ENCODE peak calls at places on chromosome 12, in ten cellular contexts. One of them, this sample, is unnamed. For H3K27me3, the result is how much of the 10 kb centered on the place peaks cover.

GRCh38 chr12:94650143-94651056 is at the start of gene TMCC3:
- DNase-seq in K562: no peak
- DNase-seq in H1: peak
- DNase-seq in stomach: peak
- DNase-seq in transverse colon: peak
- DNase-seq in GM23338: peak
- DNase-seq in endothelial cell of umbilical vein: peak
- DNase-seq in suprapubic skin: no peak
- DNase-seq in HepG2: no peak
- DNase-seq in prostate gland: peak
- DNase-seq in this sample: no peak

GRCh38 chr12:124727244-124727673 is 136.4 kb downstream of the SCARB1 start:
- DNase-seq in K562: peak
- DNase-seq in H1: no peak
- DNase-seq in stomach: peak
- DNase-seq in transverse colon: peak
- DNase-seq in GM23338: no peak
- DNase-seq in endothelial cell of umbilical vein: peak
- DNase-seq in suprapubic skin: peak
- DNase-seq in HepG2: peak
- DNase-seq in prostate gland: peak
- DNase-seq in this sample: peak

GRCh38 chr12:25045869-25046268 is 97.0 kb upstream of the BCAT1 start:
- DNase-seq in K562: no peak
- DNase-seq in H1: no peak
- DNase-seq in stomach: no peak
- DNase-seq in transverse colon: no peak
- DNase-seq in GM23338: no peak
- DNase-seq in endothelial cell of umbilical vein: no peak
- DNase-seq in suprapubic skin: no peak
- DNase-seq in HepG2: no peak
- DNase-seq in prostate gland: no peak
- DNase-seq in this sample: no peak

GRCh38 chr12:94596596-94596995 is 53.8 kb downstream of the TMCC3 start:
- DNase-seq in K562: no peak
- DNase-seq in H1: no peak
- DNase-seq in stomach: peak
- DNase-seq in transverse colon: no peak
- DNase-seq in GM23338: no peak
- DNase-seq in endothelial cell of umbilical vein: no peak
- DNase-seq in suprapubic skin: no peak
- DNase-seq in HepG2: no peak
- DNase-seq in prostate gland: no peak
- DNase-seq in this sample: no peak

GRCh38 chr12:116427200-116427932 is 131.8 kb upstream of the MAP1LC3B2 start:
- DNase-seq in K562: no peak
- DNase-seq in H1: peak
- DNase-seq in stomach: no peak
- DNase-seq in transverse colon: no peak
- DNase-seq in GM23338: peak
- DNase-seq in endothelial cell of umbilical vein: no peak
- DNase-seq in suprapubic skin: no peak
- DNase-seq in HepG2: no peak
- DNase-seq in prostate gland: no peak
- DNase-seq in this sample: no peak

GRCh38 chr12:103269962-103270361 is 225.8 kb downstream of the C12orf42 start:
- DNase-seq in K562: no peak
- DNase-seq in H1: no peak
- DNase-seq in stomach: no peak
- DNase-seq in transverse colon: no peak
- DNase-seq in GM23338: no peak
- DNase-seq in endothelial cell of umbilical vein: no peak
- DNase-seq in suprapubic skin: no peak
- DNase-seq in HepG2: no peak
- DNase-seq in prostate gland: no peak
- DNase-seq in this sample: no peak

GRCh38 chr12:79373896-79374499 is 316.8 kb downstream of the PAWR start:
- DNase-seq in K562: peak
- DNase-seq in H1: peak
- DNase-seq in stomach: no peak
- DNase-seq in transverse colon: no peak
- DNase-seq in GM23338: peak
- DNase-seq in endothelial cell of umbilical vein: peak
- DNase-seq in suprapubic skin: no peak
- DNase-seq in HepG2: peak
- DNase-seq in prostate gland: no peak
- DNase-seq in this sample: no peak

GRCh38 chr12:115794659-115795081 is 482.8 kb downstream of the MED13L start:
- DNase-seq in K562: no peak
- DNase-seq in H1: no peak
- DNase-seq in stomach: no peak
- DNase-seq in transverse colon: peak
- DNase-seq in GM23338: peak
- DNase-seq in endothelial cell of umbilical vein: no peak
- DNase-seq in suprapubic skin: no peak
- DNase-seq in HepG2: peak
- DNase-seq in prostate gland: no peak
- DNase-seq in this sample: no peak

GRCh38 chr12:52308807-52309425 is 12.3 kb downstream of the KRT83 start:
- DNase-seq in K562: no peak
- DNase-seq in H1: no peak
- DNase-seq in stomach: no peak
- DNase-seq in transverse colon: no peak
- DNase-seq in GM23338: no peak
- DNase-seq in endothelial cell of umbilical vein: no peak
- DNase-seq in suprapubic skin: no peak
- DNase-seq in HepG2: no peak
- DNase-seq in prostate gland: peak
- DNase-seq in this sample: no peak

GRCh38 chr12:87086118-87086891 is 830.1 kb upstream of the MGAT4C start:
- DNase-seq in K562: no peak
- DNase-seq in H1: no peak
- DNase-seq in stomach: no peak
- DNase-seq in transverse colon: no peak
- DNase-seq in GM23338: no peak
- DNase-seq in endothelial cell of umbilical vein: no peak
- DNase-seq in suprapubic skin: no peak
- DNase-seq in HepG2: no peak
- DNase-seq in prostate gland: no peak
- DNase-seq in this sample: no peak

GRCh38 chr12:112841891-112842290 is 50.3 kb downstream of the RPH3A start:
- DNase-seq in K562: no peak
- DNase-seq in H1: no peak
- DNase-seq in stomach: no peak
- DNase-seq in transverse colon: no peak
- DNase-seq in GM23338: no peak
- DNase-seq in endothelial cell of umbilical vein: peak
- DNase-seq in suprapubic skin: no peak
- DNase-seq in HepG2: no peak
- DNase-seq in prostate gland: no peak
- DNase-seq in this sample: no peak
- H3K27me3 ChIP-seq in K562: under half
- H3K27me3 ChIP-seq in H1: under half
- H3K27me3 ChIP-seq in stomach: under half
- H3K27me3 ChIP-seq in transverse colon: under half
- H3K27me3 ChIP-seq in GM23338: under half
- H3K27me3 ChIP-seq in endothelial cell of umbilical vein: under half
- H3K27me3 ChIP-seq in suprapubic skin: under half
- H3K27me3 ChIP-seq in HepG2: under half
- H3K27me3 ChIP-seq in prostate gland: under half
- H3K27me3 ChIP-seq in this sample: under half

GRCh38 chr12:119989619-119990381 is 764 bp downstream of the BICDL1 start:
- DNase-seq in K562: peak
- DNase-seq in H1: peak
- DNase-seq in stomach: peak
- DNase-seq in transverse colon: peak
- DNase-seq in GM23338: peak
- DNase-seq in endothelial cell of umbilical vein: peak
- DNase-seq in suprapubic skin: no peak
- DNase-seq in HepG2: peak
- DNase-seq in prostate gland: peak
- DNase-seq in this sample: peak

GRCh38 chr12:119992129-119992705 is 3.2 kb downstream of the BICDL1 start:
- DNase-seq in K562: no peak
- DNase-seq in H1: no peak
- DNase-seq in stomach: no peak
- DNase-seq in transverse colon: no peak
- DNase-seq in GM23338: no peak
- DNase-seq in endothelial cell of umbilical vein: no peak
- DNase-seq in suprapubic skin: no peak
- DNase-seq in HepG2: no peak
- DNase-seq in prostate gland: no peak
- DNase-seq in this sample: no peak

GRCh38 chr12:119988788-119989618 is at the start of gene BICDL1:
- DNase-seq in K562: peak
- DNase-seq in H1: peak
- DNase-seq in stomach: peak
- DNase-seq in transverse colon: peak
- DNase-seq in GM23338: peak
- DNase-seq in endothelial cell of umbilical vein: peak
- DNase-seq in suprapubic skin: peak
- DNase-seq in HepG2: peak
- DNase-seq in prostate gland: peak
- DNase-seq in this sample: peak

GRCh38 chr12:119988440-119988787 is 622 bp upstream of the BICDL1 start:
- DNase-seq in K562: no peak
- DNase-seq in H1: no peak
- DNase-seq in stomach: no peak
- DNase-seq in transverse colon: no peak
- DNase-seq in GM23338: no peak
- DNase-seq in endothelial cell of umbilical vein: peak
- DNase-seq in suprapubic skin: no peak
- DNase-seq in HepG2: no peak
- DNase-seq in prostate gland: no peak
- DNase-seq in this sample: peak

GRCh38 chr12:119990382-119990874 is 1.4 kb downstream of the BICDL1 start:
- DNase-seq in K562: no peak
- DNase-seq in H1: no peak
- DNase-seq in stomach: no peak
- DNase-seq in transverse colon: no peak
- DNase-seq in GM23338: peak
- DNase-seq in endothelial cell of umbilical vein: no peak
- DNase-seq in suprapubic skin: no peak
- DNase-seq in HepG2: no peak
- DNase-seq in prostate gland: no peak
- DNase-seq in this sample: no peak
- H3K4me3 ChIP-seq in K562: no peak
- H3K4me3 ChIP-seq in H1: peak
- H3K4me3 ChIP-seq in stomach: peak
- H3K4me3 ChIP-seq in transverse colon: peak
- H3K4me3 ChIP-seq in GM23338: peak
- H3K4me3 ChIP-seq in endothelial cell of umbilical vein: no peak
- H3K4me3 ChIP-seq in suprapubic skin: peak
- H3K4me3 ChIP-seq in HepG2: peak
- H3K4me3 ChIP-seq in prostate gland: peak
- H3K4me3 ChIP-seq in this sample: no peak

GRCh38 chr12:120199025-120199424 is 1.9 kb downstream of the RPLP0 start:
- DNase-seq in K562: no peak
- DNase-seq in H1: no peak
- DNase-seq in stomach: no peak
- DNase-seq in transverse colon: no peak
- DNase-seq in GM23338: no peak
- DNase-seq in endothelial cell of umbilical vein: no peak
- DNase-seq in suprapubic skin: no peak
- DNase-seq in HepG2: no peak
- DNase-seq in prostate gland: no peak
- DNase-seq in this sample: no peak
- TF ChIP-seq POLR2AphosphoS5 in K562: no peak
- TF ChIP-seq POLR2AphosphoS5 in H1: peak
- TF ChIP-seq POLR2AphosphoS5 in stomach: no peak
- TF ChIP-seq POLR2AphosphoS5 in transverse colon: no peak
- TF ChIP-seq POLR2AphosphoS5 in GM23338: no peak
- TF ChIP-seq POLR2AphosphoS5 in endothelial cell of umbilical vein: no peak
- TF ChIP-seq POLR2AphosphoS5 in suprapubic skin: no peak
- TF ChIP-seq POLR2AphosphoS5 in HepG2: no peak
- TF ChIP-seq POLR2AphosphoS5 in prostate gland: no peak
- TF ChIP-seq POLR2AphosphoS5 in this sample: no peak

GRCh38 chr12:4308334-4308960 is 12.6 kb upstream of the TIGAR start:
- DNase-seq in K562: no peak
- DNase-seq in H1: no peak
- DNase-seq in stomach: no peak
- DNase-seq in transverse colon: no peak
- DNase-seq in GM23338: peak
- DNase-seq in endothelial cell of umbilical vein: no peak
- DNase-seq in suprapubic skin: no peak
- DNase-seq in HepG2: no peak
- DNase-seq in prostate gland: no peak
- DNase-seq in this sample: no peak

GRCh38 chr12:4312251-4312650 is 8.8 kb upstream of the TIGAR start:
- DNase-seq in K562: no peak
- DNase-seq in H1: no peak
- DNase-seq in stomach: no peak
- DNase-seq in transverse colon: no peak
- DNase-seq in GM23338: no peak
- DNase-seq in endothelial cell of umbilical vein: no peak
- DNase-seq in suprapubic skin: no peak
- DNase-seq in HepG2: no peak
- DNase-seq in prostate gland: no peak
- DNase-seq in this sample: no peak

GRCh38 chr12:4303750-4304149 is 17.3 kb upstream of the TIGAR start:
- DNase-seq in K562: no peak
- DNase-seq in H1: no peak
- DNase-seq in stomach: no peak
- DNase-seq in transverse colon: no peak
- DNase-seq in GM23338: no peak
- DNase-seq in endothelial cell of umbilical vein: no peak
- DNase-seq in suprapubic skin: no peak
- DNase-seq in HepG2: no peak
- DNase-seq in prostate gland: no peak
- DNase-seq in this sample: no peak

GRCh38 chr12:4302881-4303280 is 18.1 kb upstream of the TIGAR start:
- DNase-seq in K562: no peak
- DNase-seq in H1: no peak
- DNase-seq in stomach: no peak
- DNase-seq in transverse colon: no peak
- DNase-seq in GM23338: no peak
- DNase-seq in endothelial cell of umbilical vein: no peak
- DNase-seq in suprapubic skin: no peak
- DNase-seq in HepG2: peak
- DNase-seq in prostate gland: no peak
- DNase-seq in this sample: no peak

DNA sequence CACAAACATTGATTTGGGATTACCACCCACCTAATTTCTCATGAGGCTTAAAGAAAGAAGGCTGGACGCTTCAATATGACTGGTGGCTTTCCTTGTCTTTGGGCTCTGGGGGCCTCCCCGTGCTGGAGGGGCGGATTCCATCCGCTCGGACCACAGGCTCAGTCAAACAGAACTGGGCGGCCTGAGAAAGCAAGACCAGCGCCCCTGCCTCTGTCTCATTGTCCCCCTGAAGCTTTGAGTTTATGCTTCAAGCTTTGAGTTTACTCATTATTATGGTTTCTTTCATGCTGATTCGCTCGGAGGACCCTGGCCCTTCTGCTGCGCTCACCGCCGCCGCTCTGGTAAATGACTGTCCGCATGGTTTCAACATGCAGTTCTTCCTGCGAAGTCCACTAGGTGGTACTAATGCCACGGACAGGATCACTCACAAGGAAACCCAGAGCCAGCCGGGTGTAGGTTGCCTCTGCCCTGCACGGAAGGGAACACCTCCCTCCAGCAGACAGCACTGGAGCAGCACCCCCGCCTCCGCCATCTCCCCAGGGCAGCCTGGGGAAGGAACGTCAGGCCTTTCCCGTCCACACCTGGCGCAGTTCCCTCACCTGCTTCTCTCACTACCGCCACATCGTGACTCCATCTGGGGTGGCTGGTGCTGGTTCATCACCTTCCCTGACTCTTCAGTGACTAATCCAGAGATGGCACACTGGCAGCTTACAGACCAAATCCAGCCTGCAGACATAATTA is 13.2 kb upstream of the TIGAR start:
- DNase-seq in K562: peak
- DNase-seq in H1: peak
- DNase-seq in stomach: peak
- DNase-seq in transverse colon: peak
- DNase-seq in GM23338: peak
- DNase-seq in endothelial cell of umbilical vein: peak
- DNase-seq in suprapubic skin: no peak
- DNase-seq in HepG2: peak
- DNase-seq in prostate gland: peak
- DNase-seq in this sample: no peak
- H3K27me3 ChIP-seq in K562: under half
- H3K27me3 ChIP-seq in H1: under half
- H3K27me3 ChIP-seq in stomach: under half
- H3K27me3 ChIP-seq in transverse colon: under half
- H3K27me3 ChIP-seq in GM23338: under half
- H3K27me3 ChIP-seq in endothelial cell of umbilical vein: under half
- H3K27me3 ChIP-seq in suprapubic skin: under half
- H3K27me3 ChIP-seq in HepG2: under half
- H3K27me3 ChIP-seq in prostate gland: under half
- H3K27me3 ChIP-seq in this sample: under half